ENCODE peak calls at places on chromosomes 11 and 22, in seven cellular contexts. N, F, M, G, Q, Y and I are unnamed samples.

GRCh38 chr22:32752868-32753520 is 48.5 kb upstream of the TIMP3 start:
- DNase-seq in N (no peak), F (no peak), M (no peak), G (no peak), Q (no peak), Y (no peak), I (no peak)

GRCh38 chr11:73072935-73073481 is 69.1 kb downstream of the FCHSD2 start:
- DNase-seq in N (peak; percentile 11), F (no peak), M (no peak), G (peak; percentile 8), Q (no peak), Y (no peak), I (no peak)

GRCh38 chr22:24146791-24147353 is 34.4 kb upstream of the SUSD2 start:
- DNase-seq in N (peak; percentile 58), F (no peak), M (no peak), G (no peak), Q (no peak), Y (no peak), I (no peak)

GRCh38 chr11:133693110-133693509 is 152.2 kb downstream of the SPATA19 start:
- DNase-seq in N (peak; percentile 37), F (no peak), M (no peak), G (no peak), Q (no peak), Y (no peak), I (no peak)

GRCh38 chr11:6604081-6604626 is 580 bp downstream of the ILK start:
- DNase-seq in N (peak; percentile 82), F (peak; percentile 29), M (no peak), G (peak; percentile 53), Q (no peak), Y (peak; percentile 45), I (peak; percentile 42)

GRCh38 chr11:95147364-95147905 is 57.8 kb downstream of the ENDOD1 start:
- DNase-seq in N (no peak), F (no peak), M (peak; percentile 75), G (peak; percentile 85), Q (no peak), Y (no peak), I (peak; percentile 91)

GRCh38 chr22:29520851-29521250 is 32.7 kb downstream of the THOC5 start:
- DNase-seq in N (no peak), F (no peak), M (peak; percentile 50), G (no peak), Q (no peak), Y (no peak), I (no peak)

GRCh38 chr22:49164773-49165320 is 662.8 kb downstream of the BRD1 start:
- DNase-seq in N (no peak), F (no peak), M (no peak), G (no peak), Q (no peak), Y (no peak), I (no peak)

GRCh38 chr11:94537051-94537600 is 6.6 kb upstream of the FUT4 start:
- DNase-seq in N (no peak), F (no peak), M (no peak), G (no peak), Q (no peak), Y (no peak), I (no peak)

GRCh38 chr11:129061466-129062194 is 119.0 kb upstream of the TP53AIP1 start:
- DNase-seq in N (no peak), F (no peak), M (no peak), G (peak; percentile 62), Q (no peak), Y (no peak), I (no peak)

GRCh38 chr11:77062924-77063323 is 3.8 kb upstream of the CAPN5 start:
- DNase-seq in N (no peak), F (no peak), M (no peak), G (no peak), Q (no peak), Y (no peak), I (no peak)

GRCh38 chr11:128299132-128299726 is 288.1 kb downstream of the ETS1 start:
- DNase-seq in N (no peak), F (no peak), M (no peak), G (no peak), Q (no peak), Y (no peak), I (no peak)

GRCh38 chr22:44439356-44440223 is 58.4 kb downstream of the RTL6 start:
- DNase-seq in N (no peak), F (no peak), M (no peak), G (no peak), Q (no peak), Y (no peak), I (no peak)

GRCh38 chr22:17313591-17313990 is 55.7 kb upstream of the CECR2 start:
- DNase-seq in N (no peak), F (no peak), M (no peak), G (no peak), Q (no peak), Y (no peak), I (no peak)

GRCh38 chr11:125091247-125091876 is 20.1 kb downstream of the TMEM218 start:
- DNase-seq in N (peak; percentile 81), F (no peak), M (peak; percentile 65), G (peak; percentile 51), Q (no peak), Y (peak; percentile 49), I (peak; percentile 71)

GRCh38 chr11:35107866-35108265 is 31.1 kb upstream of the CD44 start:
- DNase-seq in N (no peak), F (no peak), M (no peak), G (no peak), Q (no peak), Y (no peak), I (no peak)

GRCh38 chr11:112255075-112255739 is 5.5 kb downstream of the PLET1 start:
- DNase-seq in N (no peak), F (no peak), M (peak; percentile 61), G (peak; percentile 29), Q (no peak), Y (no peak), I (peak; percentile 26)

GRCh38 chr11:118212131-118212725 is 12.6 kb downstream of the JAML start:
- DNase-seq in N (peak; percentile 53), F (no peak), M (no peak), G (no peak), Q (no peak), Y (no peak), I (peak; percentile 11)

GRCh38 chr11:121420398-121420797 is 31.7 kb upstream of the SORL1 start:
- DNase-seq in N (no peak), F (no peak), M (no peak), G (no peak), Q (no peak), Y (no peak), I (no peak)

GRCh38 chr22:17110791-17111550 is 10.2 kb downstream of the TMEM121B start:
- DNase-seq in N (no peak), F (no peak), M (no peak), G (no peak), Q (no peak), Y (no peak), I (no peak)

GRCh38 chr11:122815900-122816299 is 22.4 kb upstream of the CRTAM start:
- DNase-seq in N (no peak), F (no peak), M (no peak), G (no peak), Q (no peak), Y (no peak), I (no peak)

GRCh38 chr11:72353861-72354260 is 80.5 kb downstream of the CLPB start:
- DNase-seq in N (no peak), F (no peak), M (no peak), G (no peak), Q (no peak), Y (peak; percentile 16), I (no peak)

GRCh38 chr22:19820880-19821522 is 33.7 kb downstream of the GNB1L start:
- DNase-seq in N (no peak), F (no peak), M (no peak), G (no peak), Q (no peak), Y (peak; percentile 4), I (no peak)

GRCh38 chr11:46452918-46453517 is 61.4 kb upstream of the CHRM4 start:
- DNase-seq in N (no peak), F (no peak), M (no peak), G (no peak), Q (no peak), Y (no peak), I (no peak)

GRCh38 chr22:47622541-47622940 is 860.1 kb downstream of the TBC1D22A start:
- DNase-seq in N (no peak), F (no peak), M (no peak), G (no peak), Q (no peak), Y (no peak), I (no peak)

GRCh38 chr11:37002831-37003230 is 404.8 kb upstream of the RAG2 start:
- DNase-seq in N (no peak), F (no peak), M (no peak), G (no peak), Q (no peak), Y (no peak), I (no peak)

GRCh38 chr11:46392421-46393230 is 1.1 kb upstream of the CHRM4 start:
- DNase-seq in N (peak; percentile 94), F (peak; percentile 64), M (no peak), G (peak; percentile 87), Q (no peak), Y (peak; percentile 90), I (peak; percentile 94)

GRCh38 chr11:110513521-110514450 is 84.0 kb downstream of the FDX1 start:
- DNase-seq in N (no peak), F (no peak), M (no peak), G (no peak), Q (no peak), Y (no peak), I (no peak)

GRCh38 chr11:95556011-95556341 is 233.6 kb downstream of the FAM76B start:
- DNase-seq in N (no peak), F (no peak), M (no peak), G (no peak), Q (no peak), Y (no peak), I (no peak)

GRCh38 chr22:31970490-31971444 is 26.4 kb downstream of the YWHAH start:
- DNase-seq in N (peak; percentile 86), F (peak; percentile 78), M (no peak), G (peak; percentile 85), Q (peak; percentile 12), Y (peak; percentile 99), I (peak; percentile 82)

GRCh38 chr11:8838248-8838647 is 72.7 kb upstream of the AKIP1 start:
- DNase-seq in N (no peak), F (no peak), M (no peak), G (no peak), Q (no peak), Y (no peak), I (no peak)

GRCh38 chr22:29936186-29936585 is 53.2 kb downstream of the MTMR3 start:
- DNase-seq in N (no peak), F (no peak), M (no peak), G (no peak), Q (no peak), Y (no peak), I (no peak)

GRCh38 chr11:17496406-17496805 is 19.8 kb upstream of the ABCC8 start:
- DNase-seq in N (peak; percentile 12), F (no peak), M (no peak), G (no peak), Q (no peak), Y (no peak), I (no peak)

GRCh38 chr22:27220349-27220748 is 563.0 kb downstream of the MIAT start:
- DNase-seq in N (no peak), F (no peak), M (peak; percentile 66), G (no peak), Q (peak; percentile 53), Y (no peak), I (no peak)

GRCh38 chr11:620201-620600 is 4.5 kb upstream of the IRF7 start:
- DNase-seq in N (no peak), F (no peak), M (no peak), G (no peak), Q (no peak), Y (no peak), I (no peak)

GRCh38 chr11:100855466-100856067 is 168.5 kb downstream of the ARHGAP42 start:
- DNase-seq in N (peak; percentile 65), F (no peak), M (peak; percentile 72), G (peak; percentile 27), Q (no peak), Y (no peak), I (peak; percentile 13)

GRCh38 chr22:32378703-32379272 is 21.1 kb downstream of the RFPL3 start:
- DNase-seq in N (peak; percentile 45), F (no peak), M (no peak), G (peak; percentile 18), Q (no peak), Y (peak; percentile 80), I (peak; percentile 72)

GRCh38 chr22:20472629-20473442 is 22.8 kb downstream of the KLHL22 start:
- DNase-seq in N (no peak), F (no peak), M (no peak), G (no peak), Q (no peak), Y (no peak), I (peak; percentile 46)